ENCODE peak calls at places on chromosomes 11 and 22, in six cellular contexts. One of them, this sample, is unnamed.

GRCh38 chr11:26143553-26144308 is 188.2 kb upstream of the ANO3 start:
- DNase-seq in fibroblast of pulmonary artery: no peak
- DNase-seq in lower leg skin: no peak
- DNase-seq in thoracic aorta: no peak
- DNase-seq in heart left ventricle: no peak
- DNase-seq in AG04449: no peak
- DNase-seq in this sample: no peak

GRCh38 chr11:1732421-1733008 is 17.9 kb downstream of the IFITM10 start:
- DNase-seq in fibroblast of pulmonary artery: no peak
- DNase-seq in lower leg skin: no peak
- DNase-seq in thoracic aorta: no peak
- DNase-seq in heart left ventricle: no peak
- DNase-seq in AG04449: no peak
- DNase-seq in this sample: no peak

GRCh38 chr22:37186228-37186996 is 1.6 kb downstream of the C1QTNF6 start:
- DNase-seq in fibroblast of pulmonary artery: peak; percentile 94
- DNase-seq in lower leg skin: no peak
- DNase-seq in thoracic aorta: no peak
- DNase-seq in heart left ventricle: peak; percentile 46
- DNase-seq in AG04449: no peak
- DNase-seq in this sample: peak; percentile 63

GRCh38 chr11:27310710-27311109 is 52.3 kb downstream of the CCDC34 start:
- DNase-seq in fibroblast of pulmonary artery: no peak
- DNase-seq in lower leg skin: no peak
- DNase-seq in thoracic aorta: no peak
- DNase-seq in heart left ventricle: no peak
- DNase-seq in AG04449: no peak
- DNase-seq in this sample: peak; percentile 55

GRCh38 chr11:72548481-72548880 is 114.2 kb upstream of the CLPB start:
- DNase-seq in fibroblast of pulmonary artery: no peak
- DNase-seq in lower leg skin: no peak
- DNase-seq in thoracic aorta: no peak
- DNase-seq in heart left ventricle: no peak
- DNase-seq in AG04449: no peak
- DNase-seq in this sample: no peak

GRCh38 chr11:37343279-37343678 is 745.2 kb upstream of the RAG2 start:
- DNase-seq in fibroblast of pulmonary artery: no peak
- DNase-seq in lower leg skin: no peak
- DNase-seq in thoracic aorta: no peak
- DNase-seq in heart left ventricle: no peak
- DNase-seq in AG04449: no peak
- DNase-seq in this sample: no peak

GRCh38 chr11:1263036-1263435 is 40.2 kb downstream of the MUC5B start:
- DNase-seq in fibroblast of pulmonary artery: no peak
- DNase-seq in lower leg skin: no peak
- DNase-seq in thoracic aorta: no peak
- DNase-seq in heart left ventricle: peak; percentile 57
- DNase-seq in AG04449: no peak
- DNase-seq in this sample: no peak

GRCh38 chr11:59152312-59152967 is 9.8 kb downstream of the FAM111A start:
- DNase-seq in fibroblast of pulmonary artery: no peak
- DNase-seq in lower leg skin: no peak
- DNase-seq in thoracic aorta: no peak
- DNase-seq in heart left ventricle: no peak
- DNase-seq in AG04449: no peak
- DNase-seq in this sample: no peak

GRCh38 chr22:37171662-37172061 is 16.4 kb downstream of the C1QTNF6 start:
- DNase-seq in fibroblast of pulmonary artery: no peak
- DNase-seq in lower leg skin: no peak
- DNase-seq in thoracic aorta: no peak
- DNase-seq in heart left ventricle: no peak
- DNase-seq in AG04449: no peak
- DNase-seq in this sample: no peak

GRCh38 chr11:62709262-62710000 is 2.0 kb downstream of the GNG3 start:
- DNase-seq in fibroblast of pulmonary artery: peak; percentile 98
- DNase-seq in lower leg skin: peak; percentile 99
- DNase-seq in thoracic aorta: peak; percentile 97
- DNase-seq in heart left ventricle: peak; percentile 97
- DNase-seq in AG04449: peak; percentile 76
- DNase-seq in this sample: peak; percentile 97
- TF ChIP-seq CTCF in fibroblast of pulmonary artery: no peak
- TF ChIP-seq CTCF in lower leg skin: no peak
- TF ChIP-seq CTCF in thoracic aorta: no peak
- TF ChIP-seq CTCF in heart left ventricle: peak; percentile 50
- TF ChIP-seq CTCF in AG04449: no peak
- TF ChIP-seq CTCF in this sample: no peak

GRCh38 chr11:14420223-14420622 is 61.2 kb upstream of the RRAS2 start:
- DNase-seq in fibroblast of pulmonary artery: no peak
- DNase-seq in lower leg skin: no peak
- DNase-seq in thoracic aorta: no peak
- DNase-seq in heart left ventricle: no peak
- DNase-seq in AG04449: no peak
- DNase-seq in this sample: no peak
- TF ChIP-seq CTCF in fibroblast of pulmonary artery: no peak
- TF ChIP-seq CTCF in lower leg skin: no peak
- TF ChIP-seq CTCF in thoracic aorta: no peak
- TF ChIP-seq CTCF in heart left ventricle: no peak
- TF ChIP-seq CTCF in AG04449: no peak
- TF ChIP-seq CTCF in this sample: no peak

GRCh38 chr11:19018901-19019300 is 41.6 kb downstream of the MRGPRX2 start:
- DNase-seq in fibroblast of pulmonary artery: no peak
- DNase-seq in lower leg skin: no peak
- DNase-seq in thoracic aorta: no peak
- DNase-seq in heart left ventricle: no peak
- DNase-seq in AG04449: no peak
- DNase-seq in this sample: no peak

GRCh38 chr11:19013181-19013857 is 47.2 kb downstream of the MRGPRX2 start:
- DNase-seq in fibroblast of pulmonary artery: no peak
- DNase-seq in lower leg skin: no peak
- DNase-seq in thoracic aorta: no peak
- DNase-seq in heart left ventricle: no peak
- DNase-seq in AG04449: no peak
- DNase-seq in this sample: no peak
- TF ChIP-seq CTCF in fibroblast of pulmonary artery: peak; percentile 15
- TF ChIP-seq CTCF in lower leg skin: no peak
- TF ChIP-seq CTCF in thoracic aorta: no peak
- TF ChIP-seq CTCF in heart left ventricle: no peak
- TF ChIP-seq CTCF in AG04449: no peak
- TF ChIP-seq CTCF in this sample: no peak

GRCh38 chr22:18925368-18926064 is 10.6 kb downstream of the PRODH start:
- DNase-seq in fibroblast of pulmonary artery: no peak
- DNase-seq in lower leg skin: no peak
- DNase-seq in thoracic aorta: no peak
- DNase-seq in heart left ventricle: no peak
- DNase-seq in AG04449: no peak
- DNase-seq in this sample: no peak
- TF ChIP-seq CTCF in fibroblast of pulmonary artery: no peak
- TF ChIP-seq CTCF in lower leg skin: no peak
- TF ChIP-seq CTCF in thoracic aorta: no peak
- TF ChIP-seq CTCF in heart left ventricle: no peak
- TF ChIP-seq CTCF in AG04449: no peak
- TF ChIP-seq CTCF in this sample: no peak

DNA sequence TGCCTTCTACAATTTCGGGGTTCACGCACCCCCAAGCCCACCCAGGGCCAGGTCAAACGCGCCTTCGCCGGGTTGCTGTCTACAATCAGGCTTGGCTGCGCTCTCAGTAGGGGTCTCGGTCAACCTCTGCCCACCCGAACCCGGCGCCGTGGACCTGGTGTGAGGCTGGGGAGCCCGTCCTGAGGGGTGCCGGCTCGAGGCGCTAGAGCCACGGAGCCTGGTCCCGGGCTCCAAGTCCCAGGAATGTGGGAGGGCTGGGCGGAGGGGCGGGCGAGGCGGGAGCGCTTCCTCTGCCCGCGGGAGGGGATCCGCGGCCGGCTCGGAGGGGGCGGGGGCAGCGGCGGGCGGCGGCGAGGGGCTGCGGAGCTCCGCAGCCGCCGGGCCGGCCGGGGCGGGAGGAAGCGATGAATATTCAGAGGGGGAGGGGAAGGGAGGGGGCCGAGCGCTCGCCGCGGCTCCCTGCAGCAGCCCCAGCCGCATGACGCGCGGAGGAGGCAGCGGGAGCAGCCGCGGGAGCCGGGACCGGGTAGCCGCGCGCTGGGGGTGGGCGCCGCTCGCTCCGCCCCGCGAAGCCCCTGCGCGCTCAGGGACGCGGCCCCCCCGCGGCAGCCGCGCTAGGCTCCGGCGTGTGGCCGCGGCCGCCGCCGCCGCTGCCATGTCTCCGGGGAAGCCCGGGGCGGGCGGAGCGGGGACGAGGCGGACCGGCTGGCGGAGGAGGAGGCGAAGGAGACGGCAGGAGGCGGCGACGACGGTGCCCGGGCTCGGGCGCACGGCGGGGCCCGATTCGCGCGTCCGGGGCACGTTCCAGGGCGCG is at the start of gene PTPRJ:
- DNase-seq in fibroblast of pulmonary artery: peak; percentile 48
- DNase-seq in lower leg skin: no peak
- DNase-seq in thoracic aorta: no peak
- DNase-seq in heart left ventricle: peak; percentile 81
- DNase-seq in AG04449: no peak
- DNase-seq in this sample: no peak
- TF ChIP-seq CTCF in fibroblast of pulmonary artery: no peak
- TF ChIP-seq CTCF in lower leg skin: no peak
- TF ChIP-seq CTCF in thoracic aorta: no peak
- TF ChIP-seq CTCF in heart left ventricle: no peak
- TF ChIP-seq CTCF in AG04449: no peak
- TF ChIP-seq CTCF in this sample: no peak

GRCh38 chr11:14645247-14645912 is 1.8 kb downstream of the PDE3B start:
- DNase-seq in fibroblast of pulmonary artery: peak; percentile 20
- DNase-seq in lower leg skin: no peak
- DNase-seq in thoracic aorta: no peak
- DNase-seq in heart left ventricle: no peak
- DNase-seq in AG04449: no peak
- DNase-seq in this sample: no peak

GRCh38 chr11:14645985-14646900 is 2.6 kb downstream of the PDE3B start:
- DNase-seq in fibroblast of pulmonary artery: no peak
- DNase-seq in lower leg skin: no peak
- DNase-seq in thoracic aorta: no peak
- DNase-seq in heart left ventricle: no peak
- DNase-seq in AG04449: no peak
- DNase-seq in this sample: no peak

GRCh38 chr11:14642873-14643696 is 519 bp upstream of the PDE3B start:
- DNase-seq in fibroblast of pulmonary artery: no peak
- DNase-seq in lower leg skin: no peak
- DNase-seq in thoracic aorta: no peak
- DNase-seq in heart left ventricle: no peak
- DNase-seq in AG04449: no peak
- DNase-seq in this sample: no peak

GRCh38 chr11:14643697-14644395 is at the start of gene PDE3B:
- DNase-seq in fibroblast of pulmonary artery: peak; percentile 46
- DNase-seq in lower leg skin: peak; percentile 40
- DNase-seq in thoracic aorta: peak; percentile 24
- DNase-seq in heart left ventricle: peak; percentile 91
- DNase-seq in AG04449: no peak
- DNase-seq in this sample: no peak

DNA sequence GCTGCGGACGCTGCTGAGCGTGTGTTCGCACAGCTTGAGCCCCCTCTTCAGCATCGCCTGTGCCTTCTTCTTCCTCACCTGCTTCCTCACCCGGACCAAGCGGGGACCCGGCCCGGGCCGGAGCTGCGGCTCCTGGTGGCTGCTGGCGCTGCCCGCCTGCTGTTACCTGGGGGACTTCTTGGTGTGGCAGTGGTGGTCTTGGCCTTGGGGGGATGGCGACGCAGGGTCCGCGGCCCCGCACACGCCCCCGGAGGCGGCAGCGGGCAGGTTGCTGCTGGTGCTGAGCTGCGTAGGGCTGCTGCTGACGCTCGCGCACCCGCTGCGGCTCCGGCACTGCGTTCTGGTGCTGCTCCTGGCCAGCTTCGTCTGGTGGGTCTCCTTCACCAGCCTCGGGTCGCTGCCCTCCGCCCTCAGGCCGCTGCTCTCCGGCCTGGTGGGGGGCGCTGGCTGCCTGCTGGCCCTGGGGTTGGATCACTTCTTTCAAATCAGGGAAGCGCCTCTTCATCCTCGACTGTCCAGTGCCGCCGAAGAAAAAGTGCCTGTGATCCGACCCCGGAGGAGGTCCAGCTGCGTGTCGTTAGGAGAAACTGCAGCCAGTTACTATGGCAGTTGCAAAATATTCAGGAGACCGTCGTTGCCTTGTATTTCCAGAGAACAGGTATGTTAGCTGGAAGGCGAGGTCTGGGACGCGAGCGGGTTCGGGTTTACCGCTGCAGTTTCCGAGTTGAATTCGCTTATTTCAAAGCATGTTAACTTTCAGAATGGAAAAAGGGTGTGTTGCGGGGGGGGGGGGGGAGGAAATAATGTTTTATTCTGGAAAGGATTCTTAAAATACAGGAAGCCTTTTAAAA is 1.0 kb downstream of the PDE3B start:
- DNase-seq in fibroblast of pulmonary artery: peak; percentile 20
- DNase-seq in lower leg skin: no peak
- DNase-seq in thoracic aorta: no peak
- DNase-seq in heart left ventricle: no peak
- DNase-seq in AG04449: no peak
- DNase-seq in this sample: no peak
- TF ChIP-seq CTCF in fibroblast of pulmonary artery: no peak
- TF ChIP-seq CTCF in lower leg skin: no peak
- TF ChIP-seq CTCF in thoracic aorta: peak; percentile 19
- TF ChIP-seq CTCF in heart left ventricle: peak; percentile 16
- TF ChIP-seq CTCF in AG04449: no peak
- TF ChIP-seq CTCF in this sample: no peak

DNA sequence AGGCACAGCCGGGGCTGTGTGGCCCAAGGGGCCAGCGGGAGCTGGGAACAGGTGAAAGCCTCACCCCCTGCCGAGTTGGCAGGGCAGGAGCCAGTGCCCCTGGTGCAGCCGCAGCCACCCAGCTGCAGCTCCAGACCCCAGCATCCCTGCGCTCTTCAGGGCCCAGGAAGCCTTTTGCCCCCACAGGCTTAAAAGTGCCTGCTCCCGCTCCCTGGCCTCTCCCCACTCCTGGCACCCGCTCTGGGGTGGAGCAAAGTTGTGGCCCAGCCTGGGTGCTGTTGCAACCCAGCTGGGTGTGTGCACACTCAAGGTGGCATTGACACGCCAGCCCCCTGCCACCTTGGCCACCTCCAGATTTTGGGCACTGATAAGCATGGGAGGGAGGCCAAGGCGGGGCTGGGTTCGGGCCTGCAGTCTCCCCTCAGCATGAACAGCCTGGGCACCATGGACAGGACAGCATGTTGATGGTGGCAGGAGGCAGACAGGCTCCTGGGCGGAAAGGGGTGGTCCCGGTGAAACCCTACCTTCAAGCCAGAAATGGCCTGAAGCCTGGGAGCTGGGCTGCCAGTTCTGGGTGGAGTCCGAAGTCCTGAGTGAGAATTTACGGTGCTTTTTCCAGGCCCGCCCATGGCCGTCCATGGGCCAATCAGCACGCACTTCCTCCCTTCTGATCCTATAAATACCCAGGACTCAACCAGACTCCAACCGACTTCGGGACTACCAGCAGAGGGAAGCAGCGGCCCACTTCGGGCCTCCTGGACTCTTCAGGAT is 23.5 kb upstream of the RNASEH2C start:
- DNase-seq in fibroblast of pulmonary artery: peak; percentile 39
- DNase-seq in lower leg skin: no peak
- DNase-seq in thoracic aorta: no peak
- DNase-seq in heart left ventricle: peak; percentile 65
- DNase-seq in AG04449: no peak
- DNase-seq in this sample: no peak
- TF ChIP-seq CTCF in fibroblast of pulmonary artery: peak; percentile 27
- TF ChIP-seq CTCF in lower leg skin: no peak
- TF ChIP-seq CTCF in thoracic aorta: no peak
- TF ChIP-seq CTCF in heart left ventricle: peak; percentile 45
- TF ChIP-seq CTCF in AG04449: peak; percentile 27
- TF ChIP-seq CTCF in this sample: peak; percentile 28